ENCODE peak calls at places on chromosomes 12 and 14, in seven cellular contexts. T is transverse colon, B is B cell, M is OCI-LY7, E is uterus, S is omental fat pad, Q is right lobe of liver. I is an unnamed sample.

GRCh38 chr12:26982866-26983265 is 31.3 kb downstream of the TM7SF3 start:
- DNase-seq in T (no peak), B (no peak), M (no peak), E (no peak), S (no peak), Q (no peak), I (no peak)

GRCh38 chr14:82345149-82345548 is 811.5 kb upstream of the SEL1L start:
- DNase-seq in T (no peak), B (no peak), M (no peak), E (no peak), S (no peak), Q (no peak), I (no peak)

GRCh38 chr12:22672951-22673350 is 48.0 kb downstream of the ETNK1 start:
- DNase-seq in T (no peak), B (no peak), M (no peak), E (no peak), S (no peak), Q (no peak), I (no peak)

GRCh38 chr14:57692671-57693070 is 173.2 kb downstream of the SLC35F4 start:
- DNase-seq in T (no peak), B (no peak), M (peak), E (no peak), S (no peak), Q (no peak), I (no peak)

GRCh38 chr12:109762673-109763191 is 49.1 kb downstream of the FAM222A start:
- DNase-seq in T (no peak), B (no peak), M (no peak), E (no peak), S (no peak), Q (peak), I (peak)

GRCh38 chr12:5779401-5779800 is 165.7 kb downstream of the ANO2 start:
- DNase-seq in T (no peak), B (no peak), M (no peak), E (no peak), S (no peak), Q (no peak), I (no peak)

GRCh38 chr12:19739195-19739776 is 300.0 kb downstream of the AEBP2 start:
- DNase-seq in T (peak), B (peak), M (peak), E (no peak), S (no peak), Q (no peak), I (no peak)

GRCh38 chr12:46217686-46218508 is 50.9 kb downstream of the SLC38A1 start:
- DNase-seq in T (peak), B (peak), M (peak), E (no peak), S (no peak), Q (no peak), I (no peak)

GRCh38 chr14:97251423-97252155 is 454.4 kb downstream of the VRK1 start:
- DNase-seq in T (no peak), B (no peak), M (no peak), E (no peak), S (no peak), Q (no peak), I (no peak)

GRCh38 chr14:69850086-69850735 is 29.0 kb upstream of the SMOC1 start:
- DNase-seq in T (no peak), B (no peak), M (no peak), E (no peak), S (no peak), Q (peak), I (no peak)

GRCh38 chr12:50742776-50743175 is 21.1 kb upstream of the ATF1 start:
- DNase-seq in T (no peak), B (no peak), M (no peak), E (no peak), S (no peak), Q (no peak), I (no peak)

GRCh38 chr12:48618541-48618940 is 48.7 kb upstream of the LALBA start:
- DNase-seq in T (peak), B (peak), M (peak), E (peak), S (peak), Q (peak), I (no peak)

GRCh38 chr12:795305-795704 is 42.9 kb downstream of the WNK1 start:
- DNase-seq in T (no peak), B (peak), M (no peak), E (no peak), S (no peak), Q (no peak), I (no peak)

GRCh38 chr14:33120341-33120740 is 181.7 kb downstream of the NPAS3 start:
- DNase-seq in T (no peak), B (no peak), M (no peak), E (no peak), S (no peak), Q (no peak), I (no peak)

GRCh38 chr12:1020389-1020788 is 29.4 kb downstream of the ERC1 start:
- DNase-seq in T (no peak), B (no peak), M (no peak), E (no peak), S (no peak), Q (no peak), I (no peak)

GRCh38 chr12:107400686-107401447 is 284.7 kb upstream of the PWP1 start:
- DNase-seq in T (no peak), B (no peak), M (no peak), E (no peak), S (no peak), Q (no peak), I (no peak)

GRCh38 chr14:54182419-54183040 is 214.3 kb upstream of the CDKN3 start:
- DNase-seq in T (no peak), B (no peak), M (no peak), E (no peak), S (no peak), Q (no peak), I (no peak)

GRCh38 chr14:77131871-77132486 is 9.6 kb downstream of the ZDHHC22 start:
- DNase-seq in T (no peak), B (no peak), M (no peak), E (no peak), S (no peak), Q (no peak), I (no peak)
- TF ChIP-seq CTCF in T (no peak), B (no peak), M (peak), E (no peak), S (no peak), Q (no peak), I (no peak)

DNA sequence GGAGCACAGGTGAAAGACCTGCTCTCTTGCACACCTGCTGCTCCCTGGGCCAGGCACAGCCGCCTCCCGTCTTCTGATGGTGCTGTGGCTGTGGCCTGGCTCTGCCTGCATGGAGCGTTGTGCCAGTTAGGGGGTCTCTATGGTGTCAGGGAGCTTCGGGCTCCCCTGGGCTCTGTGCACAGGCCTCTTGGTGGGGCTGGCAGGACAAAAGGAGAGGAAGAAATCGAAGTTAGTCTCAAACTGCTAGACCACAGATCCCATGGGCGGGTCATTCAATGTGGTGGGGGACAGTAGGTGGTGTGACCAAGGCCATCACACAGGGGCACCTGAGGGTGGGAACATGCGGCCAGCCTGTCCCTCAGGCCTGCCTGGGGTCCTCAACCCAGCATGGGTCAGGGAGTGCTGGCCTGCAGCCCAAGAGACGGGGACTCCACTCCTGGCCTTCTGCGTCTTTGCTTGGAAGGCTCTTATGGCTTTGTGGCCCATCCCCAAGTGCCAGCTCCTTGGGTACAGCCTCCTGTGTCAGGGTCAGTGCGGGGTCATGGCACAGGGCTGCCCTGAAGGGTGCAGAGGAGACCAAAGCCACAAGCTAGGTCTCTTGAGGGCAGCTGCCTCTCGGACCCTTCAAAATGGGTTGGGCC is 84.1 kb downstream of the KIF26A start:
- DNase-seq in T (no peak), B (no peak), M (no peak), E (no peak), S (no peak), Q (peak), I (peak)
- TF ChIP-seq CTCF in T (no peak), B (no peak), M (no peak), E (no peak), S (no peak), Q (no peak), I (no peak)

GRCh38 chr14:81062380-81062779 is 107.0 kb downstream of the TSHR start:
- DNase-seq in T (no peak), B (no peak), M (no peak), E (no peak), S (no peak), Q (no peak), I (no peak)

GRCh38 chr14:81067156-81067555 is 111.7 kb downstream of the TSHR start:
- DNase-seq in T (no peak), B (no peak), M (no peak), E (no peak), S (no peak), Q (no peak), I (no peak)

GRCh38 chr14:81068384-81068783 is 113.0 kb downstream of the TSHR start:
- DNase-seq in T (no peak), B (no peak), M (no peak), E (no peak), S (no peak), Q (no peak), I (no peak)

GRCh38 chr14:81066672-81067071 is 111.3 kb downstream of the TSHR start:
- DNase-seq in T (no peak), B (no peak), M (no peak), E (no peak), S (no peak), Q (no peak), I (no peak)

GRCh38 chr14:81062816-81063215 is 107.4 kb downstream of the TSHR start:
- DNase-seq in T (no peak), B (peak), M (peak), E (no peak), S (no peak), Q (no peak), I (no peak)
- TF ChIP-seq CTCF in T (no peak), B (peak), M (peak), E (no peak), S (no peak), Q (peak), I (peak)

DNA sequence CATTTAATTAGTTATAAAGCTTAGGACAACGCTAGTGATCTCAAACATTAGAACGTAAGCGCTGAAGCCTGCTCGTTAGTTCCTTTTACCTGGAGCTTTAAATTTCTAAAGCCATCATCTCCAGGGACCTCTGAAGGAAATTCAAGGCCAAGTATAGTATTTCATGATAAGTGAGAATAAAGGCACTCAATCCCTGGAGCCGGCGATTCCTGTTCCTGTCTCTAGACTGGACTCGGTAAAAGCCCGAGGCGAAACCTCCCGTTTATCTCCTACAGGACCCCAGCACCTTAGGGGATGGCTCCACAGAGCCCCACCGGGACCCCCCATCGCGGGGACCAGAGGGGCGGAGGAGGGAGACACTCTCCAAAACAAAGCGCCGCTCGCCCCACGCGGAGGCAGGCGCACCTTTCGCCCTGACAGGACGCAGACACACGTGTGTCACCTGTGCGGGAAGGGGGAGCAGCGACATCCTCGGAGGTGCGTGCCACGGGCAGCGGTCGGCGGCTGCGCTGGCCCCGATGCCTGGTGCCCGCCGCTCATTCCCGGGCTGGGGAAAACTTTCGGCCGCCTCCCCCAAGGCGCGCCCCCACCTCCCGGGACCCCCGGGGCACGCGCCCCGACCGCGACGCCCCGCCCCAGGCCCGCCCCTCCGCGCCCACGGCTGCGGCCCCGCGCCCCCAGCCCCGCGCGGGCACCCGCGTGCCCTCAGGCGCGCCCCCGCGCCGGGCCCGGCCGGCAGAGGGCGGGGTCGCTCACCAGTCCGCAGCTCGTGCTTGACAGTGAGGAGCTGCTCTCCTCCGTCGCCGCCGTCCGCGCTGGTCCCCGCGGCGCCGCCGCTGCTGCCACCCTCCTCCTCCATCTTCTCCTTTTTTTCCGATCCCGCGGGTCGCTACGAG is 617 bp downstream of the RPS6KA5 start:
- DNase-seq in T (peak), B (peak), M (peak), E (no peak), S (no peak), Q (peak), I (peak)
- TF ChIP-seq CTCF in T (no peak), B (peak), M (no peak), E (peak), S (no peak), Q (peak), I (peak)

GRCh38 chr14:21771671-21772070 is 98.1 kb upstream of the OR4E1 start:
- DNase-seq in T (no peak), B (no peak), M (no peak), E (no peak), S (no peak), Q (no peak), I (no peak)

GRCh38 chr14:21768875-21769257 is 95.2 kb upstream of the OR4E1 start:
- DNase-seq in T (no peak), B (no peak), M (no peak), E (no peak), S (no peak), Q (no peak), I (no peak)

DNA sequence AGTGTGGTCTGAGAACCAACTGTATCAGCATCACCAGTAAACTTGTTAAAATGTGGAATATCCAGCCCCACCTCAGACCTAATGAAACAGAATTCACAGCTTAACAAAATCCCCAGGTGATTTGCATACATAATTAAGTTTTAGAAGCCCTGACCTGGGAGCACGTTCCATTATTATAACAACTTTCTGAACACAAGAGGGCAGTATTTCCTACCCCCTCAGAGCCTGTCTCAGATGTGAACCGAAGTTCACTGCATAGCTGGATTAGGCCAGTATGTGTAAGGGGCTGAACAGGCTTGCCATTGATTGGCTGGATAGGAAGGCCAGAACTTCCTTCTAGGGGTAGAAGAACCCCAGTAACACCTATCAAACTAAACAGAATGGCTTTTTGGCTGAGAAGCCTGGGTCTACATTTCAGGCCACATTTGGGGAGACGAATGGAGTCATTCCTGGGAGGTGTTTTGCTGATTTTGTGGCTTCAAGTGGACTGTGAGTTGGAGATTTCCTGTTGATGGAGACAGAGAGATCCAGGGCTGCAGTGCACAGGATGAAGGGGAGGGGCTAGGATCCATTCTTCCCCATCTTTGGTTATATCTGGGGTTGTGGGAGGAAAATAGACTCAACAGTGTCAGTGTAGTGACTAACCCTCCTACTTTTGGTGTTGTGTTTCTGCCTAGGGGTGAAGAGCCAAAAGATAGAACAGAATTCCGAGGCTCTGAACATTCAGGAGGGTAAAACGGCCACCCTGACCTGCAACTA is 94.7 kb upstream of the OR4E1 start:
- DNase-seq in T (no peak), B (peak), M (peak), E (no peak), S (no peak), Q (no peak), I (no peak)
- TF ChIP-seq CTCF in T (peak), B (peak), M (peak), E (no peak), S (no peak), Q (peak), I (peak)

DNA sequence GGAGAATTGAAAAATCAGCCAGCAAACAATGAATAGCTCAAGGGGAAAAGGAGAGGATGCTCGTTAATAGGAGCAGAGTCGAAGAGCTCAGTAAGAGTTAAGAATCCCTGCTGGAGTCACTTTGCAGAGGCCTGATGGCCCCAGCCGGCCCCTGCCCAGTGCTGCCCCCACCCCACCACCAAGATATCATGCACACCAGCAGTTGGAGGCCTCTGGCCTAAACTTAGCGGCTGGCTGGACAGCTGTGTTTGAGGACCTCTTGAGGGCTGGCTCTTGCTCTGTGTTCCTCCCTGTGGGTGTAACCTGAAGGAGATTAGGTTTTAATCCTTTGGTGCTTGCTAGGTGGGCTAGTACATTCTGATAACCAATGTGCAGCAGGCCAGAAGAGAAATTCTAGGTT is 142.0 kb downstream of the PLXNC1 start:
- DNase-seq in T (no peak), B (no peak), M (no peak), E (peak), S (no peak), Q (no peak), I (no peak)
- TF ChIP-seq CTCF in T (no peak), B (no peak), M (no peak), E (no peak), S (no peak), Q (no peak), I (peak)

DNA sequence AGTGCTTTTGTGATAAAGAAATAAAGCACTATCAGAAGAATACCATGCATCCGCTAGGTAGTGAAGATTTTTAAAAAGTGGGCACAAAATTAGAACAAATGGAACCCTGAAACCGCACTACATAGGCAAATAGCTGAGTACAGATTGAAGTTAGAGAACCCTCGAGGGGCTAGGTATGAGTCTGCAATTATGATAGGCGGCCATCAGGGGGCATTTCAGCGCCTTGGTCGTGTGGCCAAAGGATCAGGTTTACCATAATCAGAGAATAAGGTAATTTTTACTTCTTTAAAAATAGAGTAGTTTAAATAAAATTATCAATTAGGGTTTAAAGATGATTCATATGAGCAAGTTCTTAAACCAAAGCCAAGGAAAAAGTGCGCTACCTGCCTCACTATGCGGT is 129.8 kb downstream of the TMX1 start:
- DNase-seq in T (no peak), B (peak), M (peak), E (no peak), S (no peak), Q (no peak), I (no peak)
- TF ChIP-seq CTCF in T (no peak), B (no peak), M (peak), E (no peak), S (no peak), Q (peak), I (peak)

GRCh38 chr14:34874386-34875030 is 652 bp downstream of the BAZ1A start:
- DNase-seq in T (peak), B (peak), M (peak), E (peak), S (peak), Q (peak), I (no peak)

GRCh38 chr14:34873591-34874385 is 1.4 kb downstream of the BAZ1A start:
- DNase-seq in T (peak), B (peak), M (peak), E (peak), S (peak), Q (peak), I (no peak)

GRCh38 chr14:34872822-34873590 is 2.2 kb downstream of the BAZ1A start:
- DNase-seq in T (peak), B (no peak), M (peak), E (no peak), S (no peak), Q (no peak), I (no peak)

GRCh38 chr14:34875031-34875922 is at the start of gene BAZ1A:
- DNase-seq in T (peak), B (peak), M (peak), E (peak), S (no peak), Q (peak), I (no peak)
- TF ChIP-seq CTCF in T (peak), B (no peak), M (no peak), E (no peak), S (no peak), Q (peak), I (no peak)